ENCODE peak calls at places on chromosomes 4 and X, in six cellular contexts. M is lower lobe of right lung; Y is kidney tubule cell; B is A549; Q is stimulated activated naive B cell treated with anti-CD40 and anti-IgM and Interleukin-4, amounts not matched to agents 10 μg/mL and 1 μg/mL and 100 μg/mL, for 72 hours; D is EH. Z is an unnamed sample.

GRCh38 chr4:945274-946102 is 13.2 kb downstream of the TMEM175 start:
- DNase-seq in M (no peak), Y (no peak), B (no peak), Q (no peak), D (no peak), Z (no peak)

GRCh38 chr4:121041307-121042090 is 30.8 kb downstream of the NDNF start:
- DNase-seq in M (no peak), Y (peak), B (no peak), Q (no peak), D (no peak), Z (no peak)

GRCh38 chr4:123497328-123497727 is 100.7 kb downstream of the SPRY1 start:
- DNase-seq in M (no peak), Y (no peak), B (no peak), Q (no peak), D (no peak), Z (no peak)

GRCh38 chr4:111959202-111959601 is 186.1 kb upstream of the FAM241A start:
- DNase-seq in M (no peak), Y (peak), B (peak), Q (no peak), D (peak), Z (peak)

GRCh38 chr4:24775209-24775608 is 20.2 kb upstream of the SOD3 start:
- DNase-seq in M (no peak), Y (no peak), B (no peak), Q (no peak), D (peak), Z (no peak)

GRCh38 chrX:63128509-63128908 is 222.6 kb downstream of the SPIN4 start:
- DNase-seq in M (no peak), Y (peak), B (peak), Q (peak), D (peak), Z (no peak)

GRCh38 chr4:170374770-170375169 is 285.0 kb upstream of the AADAT start:
- DNase-seq in M (no peak), Y (peak), B (peak), Q (peak), D (no peak), Z (no peak)

GRCh38 chr4:73705721-73706120 is 34.6 kb upstream of the CXCL8 start:
- DNase-seq in M (no peak), Y (peak), B (no peak), Q (no peak), D (no peak), Z (no peak)

GRCh38 chrX:132023896-132024386 is 839 bp downstream of the STK26 start:
- DNase-seq in M (peak), Y (peak), B (peak), Q (peak), D (no peak), Z (no peak)

GRCh38 chr4:158299459-158300007 is 89.2 kb downstream of the TMEM144 start:
- DNase-seq in M (no peak), Y (no peak), B (peak), Q (no peak), D (no peak), Z (no peak)

GRCh38 chr4:108337923-108338322 is 169.2 kb upstream of the LEF1 start:
- DNase-seq in M (no peak), Y (peak), B (no peak), Q (no peak), D (peak), Z (no peak)

GRCh38 chrX:134186362-134187121 is 50.4 kb upstream of the CCDC160 start:
- DNase-seq in M (no peak), Y (no peak), B (no peak), Q (peak), D (no peak), Z (no peak)

GRCh38 chr4:18042754-18043153 is 21.2 kb upstream of the LCORL start:
- DNase-seq in M (no peak), Y (no peak), B (no peak), Q (no peak), D (no peak), Z (no peak)

GRCh38 chr4:153771058-153771457 is 11.2 kb upstream of the RNF175 start:
- DNase-seq in M (no peak), Y (no peak), B (no peak), Q (no peak), D (no peak), Z (no peak)

GRCh38 chrX:40908026-40908425 is 172.7 kb upstream of the MED14 start:
- DNase-seq in M (no peak), Y (peak), B (no peak), Q (no peak), D (peak), Z (no peak)

GRCh38 chr4:13535708-13536361 is 8.5 kb downstream of the NKX3-2 start:
- DNase-seq in M (no peak), Y (no peak), B (no peak), Q (no peak), D (no peak), Z (no peak)

GRCh38 chr4:2402053-2402452 is 16.4 kb downstream of the ZFYVE28 start:
- DNase-seq in M (peak), Y (peak), B (peak), Q (no peak), D (peak), Z (peak)

GRCh38 chr4:53804719-53805118 is 213.4 kb upstream of the LNX1 start:
- DNase-seq in M (peak), Y (peak), B (peak), Q (no peak), D (peak), Z (peak)

GRCh38 chrX:25012793-25013592 is 2.8 kb downstream of the ARX start:
- DNase-seq in M (no peak), Y (peak), B (peak), Q (no peak), D (no peak), Z (no peak)

GRCh38 chr4:35556387-35556786 is 687.9 kb downstream of the ARAP2 start:
- DNase-seq in M (no peak), Y (peak), B (no peak), Q (no peak), D (no peak), Z (no peak)

GRCh38 chr4:2909583-2909982 is 53.6 kb downstream of the NOP14 start:
- DNase-seq in M (no peak), Y (no peak), B (no peak), Q (no peak), D (no peak), Z (no peak)

GRCh38 chr4:37727635-37728034 is 41.5 kb upstream of the RELL1 start:
- DNase-seq in M (no peak), Y (no peak), B (no peak), Q (no peak), D (no peak), Z (no peak)

GRCh38 chrX:9431281-9431680 is 33.6 kb upstream of the TBL1X start:
- DNase-seq in M (no peak), Y (no peak), B (no peak), Q (no peak), D (no peak), Z (no peak)

GRCh38 chr4:53234669-53235068 is 131.2 kb downstream of the SCFD2 start:
- DNase-seq in M (no peak), Y (peak), B (no peak), Q (no peak), D (no peak), Z (no peak)

GRCh38 chrX:79080131-79080530 is 64.4 kb upstream of the GPR174 start:
- DNase-seq in M (no peak), Y (peak), B (no peak), Q (no peak), D (peak), Z (no peak)

GRCh38 chr4:185510803-185511202 is 24.5 kb downstream of the PDLIM3 start:
- DNase-seq in M (no peak), Y (no peak), B (no peak), Q (no peak), D (no peak), Z (no peak)

GRCh38 chrX:153381684-153382532 is 19.2 kb downstream of the PNMA6E start:
- DNase-seq in M (no peak), Y (peak), B (peak), Q (no peak), D (peak), Z (peak)

GRCh38 chrX:134761788-134762187 is 103.5 kb upstream of the PLAC1 start:
- DNase-seq in M (no peak), Y (peak), B (peak), Q (no peak), D (peak), Z (peak)

GRCh38 chr4:157291071-157291470 is 70.5 kb downstream of the GRIA2 start:
- DNase-seq in M (no peak), Y (no peak), B (no peak), Q (no peak), D (peak), Z (no peak)

GRCh38 chr4:112898357-112899141 is 150.9 kb upstream of the ANK2 start:
- DNase-seq in M (no peak), Y (peak), B (no peak), Q (no peak), D (no peak), Z (no peak)

GRCh38 chr4:151426513-151426912 is 17.5 kb downstream of the FHIP1A start:
- DNase-seq in M (no peak), Y (no peak), B (no peak), Q (no peak), D (no peak), Z (no peak)

GRCh38 chr4:73600917-73601316 is 19.3 kb downstream of the RASSF6 start:
- DNase-seq in M (no peak), Y (no peak), B (no peak), Q (no peak), D (no peak), Z (no peak)

GRCh38 chrX:103774070-103774642 is 2.5 kb upstream of the PLP1 start:
- DNase-seq in M (no peak), Y (peak), B (peak), Q (no peak), D (peak), Z (peak)

GRCh38 chr4:180380733-180381132 is 1862.5 kb upstream of the TENM3 start:
- DNase-seq in M (no peak), Y (peak), B (peak), Q (no peak), D (no peak), Z (peak)

GRCh38 chr4:109912706-109913621 is at the start of gene EGF:
- DNase-seq in M (no peak), Y (peak), B (peak), Q (no peak), D (peak), Z (peak)

GRCh38 chrX:101417981-101418841 is 10.2 kb downstream of the HNRNPH2 start:
- DNase-seq in M (peak), Y (peak), B (no peak), Q (peak), D (peak), Z (no peak)

GRCh38 chrX:72009731-72010130 is 99.1 kb downstream of the NHSL2 start:
- DNase-seq in M (no peak), Y (no peak), B (no peak), Q (no peak), D (no peak), Z (no peak)